ENCODE peak calls at places on chromosomes 3 and 15, in nine cellular contexts. I is heart left ventricle, Y is mesenchymal stem cell, W is astrocyte, D is pancreas, O is esophagus squamous epithelium, S is A549, H is IMR-90, F is HCT116. M is an unnamed sample.

GRCh38 chr3:124168271-124168670 is 176.3 kb upstream of the ROPN1 start:
- DNase-seq in I (no peak), Y (no peak), W (peak), D (no peak), O (no peak), S (no peak), H (peak), F (no peak), M (no peak)

GRCh38 chr3:51568041-51568440 is 29.5 kb downstream of the RAD54L2 start:
- DNase-seq in I (no peak), Y (no peak), W (no peak), D (no peak), O (no peak), S (no peak), H (no peak), F (no peak), M (no peak)

GRCh38 chr15:67838789-67839332 is 984 bp downstream of the RNU6-1 start:
- DNase-seq in I (peak), Y (peak), W (no peak), D (peak), O (no peak), S (no peak), H (no peak), F (no peak), M (no peak)

GRCh38 chr15:41024141-41024540 is 70.9 kb downstream of the CHAC1 start:
- DNase-seq in I (no peak), Y (no peak), W (peak), D (no peak), O (no peak), S (no peak), H (peak), F (no peak), M (no peak)

GRCh38 chr3:187741403-187742350 is 3.6 kb downstream of the BCL6 start:
- DNase-seq in I (peak), Y (peak), W (peak), D (peak), O (no peak), S (peak), H (peak), F (peak), M (no peak)

GRCh38 chr3:187101184-187102072 is 37.9 kb downstream of the RPL39L start:
- DNase-seq in I (peak), Y (peak), W (peak), D (peak), O (no peak), S (peak), H (peak), F (no peak), M (peak)

GRCh38 chr3:125957674-125958510 is 11.1 kb upstream of the ROPN1B start:
- DNase-seq in I (peak), Y (no peak), W (no peak), D (no peak), O (no peak), S (no peak), H (no peak), F (no peak), M (no peak)

GRCh38 chr3:179898024-179898423 is 138.7 kb downstream of the PEX5L start:
- DNase-seq in I (no peak), Y (peak), W (peak), D (peak), O (no peak), S (peak), H (peak), F (peak), M (no peak)

GRCh38 chr3:46866720-46867549 is 3.7 kb upstream of the MYL3 start:
- DNase-seq in I (peak), Y (peak), W (peak), D (peak), O (no peak), S (peak), H (peak), F (no peak), M (no peak)

GRCh38 chr15:92709064-92709463 is 53.5 kb upstream of the FAM174B start:
- DNase-seq in I (no peak), Y (no peak), W (no peak), D (no peak), O (no peak), S (no peak), H (no peak), F (no peak), M (no peak)

GRCh38 chr3:106809633-106810460 is 567.4 kb upstream of the CCDC54 start:
- DNase-seq in I (no peak), Y (peak), W (no peak), D (no peak), O (no peak), S (no peak), H (peak), F (no peak), M (no peak)

GRCh38 chr3:51747840-51748239 is 31.2 kb downstream of the IQCF6 start:
- DNase-seq in I (no peak), Y (no peak), W (no peak), D (no peak), O (no peak), S (no peak), H (no peak), F (no peak), M (no peak)

GRCh38 chr15:50764331-50765201 is 940 bp downstream of the SPPL2A start:
- DNase-seq in I (no peak), Y (peak), W (no peak), D (no peak), O (no peak), S (no peak), H (peak), F (no peak), M (no peak)

GRCh38 chr15:42152196-42152920 is 4.1 kb downstream of the PLA2G4F start:
- DNase-seq in I (peak), Y (no peak), W (no peak), D (peak), O (no peak), S (no peak), H (no peak), F (no peak), M (no peak)

GRCh38 chr3:146160964-146161724 is at the start of gene PLOD2:
- DNase-seq in I (peak), Y (peak), W (peak), D (peak), O (no peak), S (peak), H (peak), F (peak), M (no peak)

GRCh38 chr3:135412475-135412874 is 553.1 kb upstream of the PPP2R3A start:
- DNase-seq in I (no peak), Y (no peak), W (no peak), D (no peak), O (no peak), S (no peak), H (no peak), F (no peak), M (no peak)

GRCh38 chr3:131221731-131222130 is 159.8 kb upstream of the NUDT16 start:
- DNase-seq in I (no peak), Y (peak), W (peak), D (no peak), O (no peak), S (peak), H (peak), F (no peak), M (no peak)

GRCh38 chr15:71512281-71513016 is 297.9 kb upstream of the NR2E3 start:
- DNase-seq in I (no peak), Y (no peak), W (no peak), D (no peak), O (no peak), S (no peak), H (no peak), F (no peak), M (no peak)

GRCh38 chr3:42638339-42638842 is 15.1 kb upstream of the ZBTB47 start:
- DNase-seq in I (no peak), Y (no peak), W (no peak), D (no peak), O (no peak), S (no peak), H (no peak), F (no peak), M (no peak)

GRCh38 chr15:67918205-67918861 is 78.5 kb upstream of the RNU6-1 start:
- DNase-seq in I (no peak), Y (no peak), W (no peak), D (no peak), O (no peak), S (no peak), H (no peak), F (no peak), M (no peak)

GRCh38 chr3:24832878-24833277 is 338.2 kb upstream of the THRB start:
- DNase-seq in I (no peak), Y (no peak), W (no peak), D (no peak), O (no peak), S (peak), H (no peak), F (no peak), M (no peak)

GRCh38 chr3:3015472-3016089 is 94.6 kb downstream of the IL5RA start:
- DNase-seq in I (no peak), Y (peak), W (peak), D (no peak), O (no peak), S (peak), H (peak), F (peak), M (no peak)

GRCh38 chr3:59499954-59500353 is 450.1 kb upstream of the CFAP20DC start:
- DNase-seq in I (no peak), Y (no peak), W (no peak), D (no peak), O (no peak), S (no peak), H (no peak), F (no peak), M (no peak)

GRCh38 chr15:82122754-82123400 is 77.1 kb upstream of the MEX3B start:
- DNase-seq in I (no peak), Y (peak), W (peak), D (no peak), O (no peak), S (peak), H (peak), F (peak), M (peak)

GRCh38 chr3:39443530-39443929 is 23.9 kb upstream of the MOBP start:
- DNase-seq in I (no peak), Y (no peak), W (no peak), D (no peak), O (no peak), S (peak), H (no peak), F (no peak), M (no peak)

GRCh38 chr3:112032377-112032776 is 2.2 kb upstream of the TMPRSS7 start:
- DNase-seq in I (peak), Y (no peak), W (no peak), D (no peak), O (no peak), S (no peak), H (no peak), F (no peak), M (no peak)

GRCh38 chr15:53535886-53536285 is 223.6 kb downstream of the WDR72 start:
- DNase-seq in I (no peak), Y (no peak), W (no peak), D (no peak), O (no peak), S (no peak), H (no peak), F (no peak), M (no peak)

GRCh38 chr3:158103956-158104338 is 2.3 kb downstream of the SHOX2 start:
- DNase-seq in I (peak), Y (peak), W (no peak), D (no peak), O (no peak), S (no peak), H (no peak), F (no peak), M (no peak)

GRCh38 chr15:72358532-72359180 is 17.2 kb downstream of the HEXA start:
- DNase-seq in I (peak), Y (peak), W (peak), D (no peak), O (peak), S (no peak), H (peak), F (no peak), M (no peak)

GRCh38 chr3:196603683-196604082 is 35.2 kb downstream of the FBXO45 start:
- DNase-seq in I (no peak), Y (no peak), W (no peak), D (no peak), O (no peak), S (no peak), H (no peak), F (no peak), M (no peak)

GRCh38 chr3:126459763-126460127 is 15.9 kb downstream of the ZXDC start:
- DNase-seq in I (no peak), Y (no peak), W (no peak), D (no peak), O (no peak), S (no peak), H (no peak), F (no peak), M (no peak)

GRCh38 chr3:127746400-127747057 is 73.8 kb downstream of the ABTB1 start:
- DNase-seq in I (peak), Y (no peak), W (no peak), D (no peak), O (no peak), S (peak), H (no peak), F (no peak), M (no peak)

GRCh38 chr3:182092662-182093262 is 381.0 kb downstream of the SOX2 start:
- DNase-seq in I (no peak), Y (peak), W (peak), D (no peak), O (no peak), S (peak), H (no peak), F (no peak), M (peak)

GRCh38 chr3:69319652-69320051 is 66.2 kb downstream of the FRMD4B start:
- DNase-seq in I (no peak), Y (no peak), W (no peak), D (no peak), O (no peak), S (no peak), H (no peak), F (no peak), M (no peak)

GRCh38 chr3:45677045-45677436 is 12.2 kb upstream of the SACM1L start:
- DNase-seq in I (no peak), Y (peak), W (no peak), D (no peak), O (no peak), S (peak), H (peak), F (no peak), M (peak)

GRCh38 chr3:17094551-17094950 is 209.8 kb downstream of the PLCL2 start:
- DNase-seq in I (no peak), Y (no peak), W (no peak), D (no peak), O (no peak), S (no peak), H (no peak), F (no peak), M (no peak)

GRCh38 chr3:194240766-194241165 is 104.8 kb downstream of the HES1 start:
- DNase-seq in I (no peak), Y (no peak), W (no peak), D (no peak), O (no peak), S (no peak), H (no peak), F (no peak), M (no peak)

GRCh38 chr3:134709076-134709475 is 58.3 kb upstream of the KY start:
- DNase-seq in I (no peak), Y (no peak), W (no peak), D (no peak), O (no peak), S (no peak), H (no peak), F (no peak), M (no peak)

GRCh38 chr3:46634856-46635255 is 22.5 kb downstream of the FAM240A start:
- DNase-seq in I (no peak), Y (no peak), W (no peak), D (no peak), O (no peak), S (no peak), H (no peak), F (no peak), M (no peak)

GRCh38 chr15:89095556-89095955 is 7.3 kb downstream of the ABHD2 start:
- DNase-seq in I (no peak), Y (no peak), W (no peak), D (no peak), O (no peak), S (no peak), H (no peak), F (no peak), M (no peak)

GRCh38 chr15:89090791-89091666 is 2.8 kb downstream of the ABHD2 start:
- DNase-seq in I (peak), Y (peak), W (peak), D (peak), O (no peak), S (peak), H (peak), F (no peak), M (no peak)

GRCh38 chr15:89091667-89092220 is 3.5 kb downstream of the ABHD2 start:
- DNase-seq in I (no peak), Y (no peak), W (no peak), D (no peak), O (no peak), S (no peak), H (no peak), F (no peak), M (no peak)

GRCh38 chr15:89095073-89095472 is 6.8 kb downstream of the ABHD2 start:
- DNase-seq in I (no peak), Y (no peak), W (no peak), D (no peak), O (no peak), S (no peak), H (no peak), F (no peak), M (no peak)

GRCh38 chr15:89093509-89093908 is 5.3 kb downstream of the ABHD2 start:
- DNase-seq in I (no peak), Y (no peak), W (no peak), D (no peak), O (no peak), S (no peak), H (no peak), F (no peak), M (no peak)
- H3K4me3 ChIP-seq in I (no peak), Y (no peak), W (no peak), D (no peak), O (no peak), S (no peak), H (no peak), F (no peak), M (no peak)

GRCh38 chr3:72081456-72081855 is 296.5 kb upstream of the PROK2 start:
- DNase-seq in I (no peak), Y (no peak), W (no peak), D (no peak), O (no peak), S (no peak), H (no peak), F (no peak), M (no peak)

GRCh38 chr3:72080101-72080500 is 295.2 kb upstream of the PROK2 start:
- DNase-seq in I (no peak), Y (no peak), W (no peak), D (no peak), O (no peak), S (no peak), H (no peak), F (no peak), M (no peak)

GRCh38 chr3:72080800-72081199 is 295.9 kb upstream of the PROK2 start:
- DNase-seq in I (no peak), Y (no peak), W (no peak), D (no peak), O (no peak), S (no peak), H (no peak), F (no peak), M (no peak)

GRCh38 chr3:72082776-72083477 is 298.0 kb upstream of the PROK2 start:
- DNase-seq in I (no peak), Y (peak), W (no peak), D (no peak), O (no peak), S (no peak), H (no peak), F (no peak), M (no peak)

GRCh38 chr3:72082121-72082715 is 297.3 kb upstream of the PROK2 start:
- DNase-seq in I (no peak), Y (peak), W (peak), D (no peak), O (no peak), S (no peak), H (no peak), F (no peak), M (no peak)
- H3K4me3 ChIP-seq in I (no peak), Y (no peak), W (no peak), D (no peak), O (no peak), S (no peak), H (no peak), F (no peak), M (no peak)

GRCh38 chr3:120285508-120285841 is 453 bp upstream of the GPR156 start:
- DNase-seq in I (no peak), Y (no peak), W (no peak), D (no peak), O (no peak), S (no peak), H (no peak), F (no peak), M (no peak)
- H3K4me3 ChIP-seq in I (peak), Y (peak), W (peak), D (peak), O (peak), S (peak), H (peak), F (no peak), M (peak)

GRCh38 chr3:11514191-11514770 is 129.4 kb downstream of the VGLL4 start:
- DNase-seq in I (peak), Y (peak), W (peak), D (no peak), O (no peak), S (peak), H (peak), F (no peak), M (peak)

GRCh38 chr3:11517601-11518000 is 126.1 kb downstream of the VGLL4 start:
- DNase-seq in I (no peak), Y (no peak), W (no peak), D (no peak), O (no peak), S (no peak), H (no peak), F (no peak), M (no peak)

GRCh38 chr3:11510001-11510760 is 133.5 kb downstream of the VGLL4 start:
- DNase-seq in I (peak), Y (no peak), W (no peak), D (no peak), O (no peak), S (no peak), H (no peak), F (no peak), M (no peak)

GRCh38 chr3:11509175-11510000 is 134.3 kb downstream of the VGLL4 start:
- DNase-seq in I (peak), Y (peak), W (peak), D (peak), O (no peak), S (peak), H (peak), F (no peak), M (no peak)

GRCh38 chr3:11513817-11514135 is 129.9 kb downstream of the VGLL4 start:
- DNase-seq in I (no peak), Y (no peak), W (no peak), D (no peak), O (no peak), S (no peak), H (no peak), F (no peak), M (no peak)
- H3K4me3 ChIP-seq in I (no peak), Y (no peak), W (no peak), D (no peak), O (no peak), S (no peak), H (no peak), F (no peak), M (no peak)

GRCh38 chr3:169144691-169145090 is 518.8 kb downstream of the MECOM start:
- DNase-seq in I (no peak), Y (no peak), W (no peak), D (no peak), O (no peak), S (no peak), H (peak), F (no peak), M (no peak)
- H3K4me3 ChIP-seq in I (no peak), Y (no peak), W (peak), D (peak), O (peak), S (no peak), H (peak), F (no peak), M (peak)

DNA sequence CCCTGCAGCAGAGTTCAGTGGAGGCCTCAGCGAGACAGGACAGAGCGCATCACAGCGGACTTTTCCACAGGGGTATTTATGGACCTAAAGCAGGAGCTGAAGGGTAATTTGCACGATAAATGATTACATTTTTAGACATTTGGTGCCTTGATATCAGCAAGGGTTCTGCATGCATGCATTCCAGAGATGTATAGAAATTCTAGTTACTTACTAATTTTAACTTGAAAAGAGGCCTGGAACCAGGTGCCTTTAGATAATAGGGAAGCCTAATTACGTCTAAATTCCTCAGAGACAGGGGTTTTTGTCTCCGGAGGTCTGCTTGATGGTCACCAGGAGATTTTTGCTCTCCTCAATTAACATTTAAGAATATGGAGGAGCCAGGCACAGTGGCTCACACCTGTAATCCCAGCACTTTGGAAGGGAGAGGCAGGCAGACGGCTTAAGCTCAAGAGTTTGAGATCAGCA is 79.8 kb upstream of the MFGE8 start:
- DNase-seq in I (no peak), Y (no peak), W (no peak), D (no peak), O (no peak), S (no peak), H (no peak), F (no peak), M (no peak)
- H3K4me3 ChIP-seq in I (no peak), Y (no peak), W (no peak), D (no peak), O (no peak), S (no peak), H (no peak), F (no peak), M (no peak)

DNA sequence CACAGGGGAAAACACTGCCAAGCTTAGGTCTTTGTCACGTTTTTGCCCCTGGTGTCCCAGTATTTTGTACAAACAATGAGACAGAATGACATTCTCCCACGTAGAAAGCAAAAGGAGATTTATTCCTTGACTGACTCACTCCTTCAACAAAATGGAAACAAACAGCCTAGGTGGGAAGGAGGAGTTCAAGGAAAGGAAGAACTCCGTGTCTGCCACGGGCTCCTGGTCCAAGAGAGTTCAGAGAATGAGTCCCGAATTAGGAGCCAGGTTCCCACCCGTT is 8.1 kb downstream of the TLE3 start:
- DNase-seq in I (no peak), Y (peak), W (no peak), D (no peak), O (no peak), S (no peak), H (no peak), F (no peak), M (no peak)
- H3K4me3 ChIP-seq in I (no peak), Y (no peak), W (no peak), D (no peak), O (no peak), S (no peak), H (no peak), F (no peak), M (no peak)